ENCODE peak calls at places on chromosome 22, in five cellular contexts. G is sigmoid colon, T is HL-60, M is esophagus muscularis mucosa, C is K562. P is an unnamed sample.

GRCh38 chr22:32338757-32339156 is 18.9 kb upstream of the RFPL3 start:
- DNase-seq in G (no peak), T (no peak), M (no peak), C (no peak), P (no peak)

GRCh38 chr22:42069801-42070516 is 653 bp downstream of the NAGA start:
- DNase-seq in G (no peak), T (peak; percentile 57), M (no peak), C (no peak), P (no peak)

GRCh38 chr22:25332386-25332785 is 112.9 kb downstream of the CRYBB2 start:
- DNase-seq in G (no peak), T (no peak), M (no peak), C (no peak), P (no peak)

GRCh38 chr22:22460635-22461034 is 47.9 kb downstream of the ZNF280B start:
- DNase-seq in G (no peak), T (no peak), M (no peak), C (peak; percentile 91), P (no peak)

GRCh38 chr22:37618072-37618656 is 9.5 kb downstream of the GGA1 start:
- DNase-seq in G (peak; percentile 67), T (no peak), M (no peak), C (no peak), P (no peak)

GRCh38 chr22:33657670-33658069 is 262.6 kb downstream of the LARGE1 start:
- DNase-seq in G (no peak), T (no peak), M (no peak), C (no peak), P (no peak)

GRCh38 chr22:20852076-20852475 is 6.5 kb downstream of the PI4KA start:
- DNase-seq in G (no peak), T (no peak), M (no peak), C (peak; percentile 57), P (no peak)

GRCh38 chr22:21651521-21652009 is 9.5 kb downstream of the SDF2L1 start:
- DNase-seq in G (no peak), T (no peak), M (no peak), C (no peak), P (no peak)

GRCh38 chr22:50576070-50576469 is 2.2 kb downstream of the CPT1B start:
- DNase-seq in G (no peak), T (peak; percentile 16), M (no peak), C (peak; percentile 39), P (peak; percentile 48)

GRCh38 chr22:21450320-21450831 is 16.8 kb upstream of the TMEM191C start:
- DNase-seq in G (peak; percentile 40), T (no peak), M (no peak), C (no peak), P (peak; percentile 65)

GRCh38 chr22:50613291-50613981 is 12.8 kb downstream of the MAPK8IP2 start:
- DNase-seq in G (no peak), T (no peak), M (no peak), C (peak; percentile 66), P (no peak)

GRCh38 chr22:46038516-46039430 is 61.8 kb upstream of the WNT7B start:
- DNase-seq in G (peak; percentile 55), T (no peak), M (no peak), C (no peak), P (peak; percentile 76)

GRCh38 chr22:44365196-44365802 is 52.5 kb upstream of the SHISAL1 start:
- DNase-seq in G (peak; percentile 51), T (no peak), M (no peak), C (no peak), P (peak; percentile 38)

GRCh38 chr22:27885977-27886842 is 32.8 kb downstream of the PITPNB start:
- DNase-seq in G (no peak), T (peak; percentile 34), M (no peak), C (peak; percentile 26), P (no peak)

GRCh38 chr22:37454857-37455686 is 27.8 kb upstream of the ELFN2 start:
- DNase-seq in G (no peak), T (no peak), M (no peak), C (peak; percentile 40), P (no peak)

GRCh38 chr22:50271519-50271970 is 1.4 kb upstream of the MAPK11 start:
- DNase-seq in G (no peak), T (peak; percentile 31), M (no peak), C (peak; percentile 82), P (no peak)

GRCh38 chr22:43014062-43014875 is 680 bp downstream of the PACSIN2 start:
- DNase-seq in G (peak; percentile 77), T (peak; percentile 28), M (no peak), C (peak; percentile 39), P (peak; percentile 78)

GRCh38 chr22:45861259-45861658 is 115.7 kb downstream of the WNT7B start:
- DNase-seq in G (no peak), T (no peak), M (peak; percentile 90), C (no peak), P (peak; percentile 49)

GRCh38 chr22:31221084-31221483 is 9.0 kb downstream of the LIMK2 start:
- DNase-seq in G (no peak), T (no peak), M (no peak), C (no peak), P (no peak)

GRCh38 chr22:31212783-31213626 is 907 bp downstream of the LIMK2 start:
- DNase-seq in G (no peak), T (no peak), M (no peak), C (no peak), P (no peak)

GRCh38 chr22:31218565-31219262 is 6.6 kb downstream of the LIMK2 start:
- DNase-seq in G (no peak), T (no peak), M (no peak), C (no peak), P (no peak)

GRCh38 chr22:31215018-31215535 is 3.0 kb downstream of the LIMK2 start:
- DNase-seq in G (no peak), T (no peak), M (no peak), C (no peak), P (no peak)

DNA sequence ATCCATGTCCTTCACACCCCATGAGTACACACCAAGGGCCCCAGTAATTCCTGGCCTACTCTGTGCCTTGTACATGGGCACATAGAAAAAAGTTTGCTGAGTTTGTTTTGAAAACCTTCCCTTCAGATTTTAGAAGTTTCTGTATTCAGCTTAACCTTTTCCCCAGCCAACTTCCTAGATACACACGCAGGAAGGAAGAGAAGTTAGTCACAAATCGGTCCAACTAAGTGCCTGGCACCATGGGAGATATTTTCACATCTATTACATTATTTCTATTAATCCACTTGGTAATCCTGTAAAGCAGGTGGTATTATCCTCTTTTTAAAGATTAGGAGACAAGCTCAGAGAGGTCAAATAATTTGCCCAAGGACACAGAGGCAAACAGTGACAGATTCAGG is 5.8 kb downstream of the LIMK2 start:
- DNase-seq in G (no peak), T (no peak), M (no peak), C (no peak), P (no peak)
- TF ChIP-seq POLR2AphosphoS5 in G (no peak), T (no peak), M (no peak), C (no peak), P (no peak)

DNA sequence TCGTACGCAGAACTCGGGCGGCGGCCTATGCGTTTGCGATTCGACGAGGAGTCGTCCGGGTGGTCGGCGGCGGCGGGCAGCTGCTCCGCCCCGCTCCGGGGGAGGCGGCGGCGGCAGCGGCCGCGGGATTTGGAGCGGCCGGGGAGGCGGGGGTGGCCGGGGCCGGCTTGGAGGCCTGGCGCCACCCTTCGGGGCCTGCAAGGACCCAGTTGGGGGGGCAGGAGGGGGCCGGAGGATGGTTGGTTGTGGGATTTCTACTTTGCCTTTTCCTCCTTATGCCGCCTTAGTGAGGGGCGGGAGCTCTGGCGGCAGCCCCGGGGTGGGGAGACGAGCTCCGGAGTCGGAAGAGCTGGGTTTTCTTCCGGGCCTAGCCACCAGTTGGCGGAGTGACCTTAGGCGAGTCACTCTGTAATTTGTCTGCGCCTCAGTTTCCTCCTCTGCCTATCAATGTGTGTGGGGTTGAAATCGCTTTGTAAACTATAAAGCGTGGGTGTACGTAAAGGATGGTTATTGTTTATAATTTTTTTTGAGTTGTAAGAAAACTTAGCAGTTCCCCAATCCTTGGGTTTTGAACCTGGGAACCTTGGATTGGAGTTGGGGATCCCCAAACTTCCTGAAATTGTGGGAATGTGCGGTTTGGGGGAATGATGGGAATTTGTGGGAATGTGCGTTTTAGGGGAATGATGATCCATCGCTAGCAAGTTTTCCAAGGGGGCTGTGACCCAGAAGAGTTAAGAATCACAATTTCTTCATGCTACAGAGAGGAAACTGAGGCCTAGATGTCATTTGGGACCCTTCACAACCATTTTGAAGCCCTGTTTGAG is 679 bp downstream of the TUG1 start:
- DNase-seq in G (peak; percentile 64), T (peak; percentile 43), M (no peak), C (peak; percentile 61), P (no peak)
- TF ChIP-seq CTCF in G (no peak), T (no peak), M (peak; percentile 21), C (no peak), P (no peak)

DNA sequence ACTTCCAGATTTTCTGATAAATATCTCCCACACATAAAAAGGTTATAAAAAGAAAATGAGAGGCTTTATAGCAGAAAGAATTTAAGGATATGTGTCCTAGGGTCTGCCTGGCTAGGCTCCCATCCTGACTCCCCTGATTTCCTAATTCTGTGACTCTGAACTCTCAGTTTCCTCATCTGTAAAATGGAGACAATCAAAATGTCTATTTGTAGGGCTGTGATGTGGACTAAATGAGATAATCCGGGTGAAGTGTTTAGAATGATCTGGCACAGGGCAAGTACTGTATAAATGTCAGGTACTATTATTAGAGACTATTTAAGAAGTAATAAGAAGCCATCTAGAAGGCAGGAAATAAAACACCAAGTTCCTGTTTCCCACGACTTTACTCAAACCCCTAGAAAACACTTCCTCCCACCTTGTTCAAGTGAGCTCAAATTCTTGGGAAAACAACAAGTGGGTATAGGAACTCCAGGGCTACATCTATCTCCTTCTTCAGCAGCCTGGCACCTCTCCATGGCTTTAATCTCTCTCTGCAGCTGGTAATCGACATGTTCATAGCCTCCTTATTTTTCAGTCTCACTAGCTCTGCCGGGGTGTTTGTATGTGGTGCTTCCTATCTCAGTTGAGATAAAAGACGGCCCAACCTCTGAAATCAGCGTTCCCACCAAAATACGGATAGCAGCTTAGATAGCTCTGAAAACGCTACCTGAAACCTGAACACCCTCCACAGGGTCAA is 6.7 kb downstream of the ASCC2 start:
- DNase-seq in G (no peak), T (no peak), M (no peak), C (no peak), P (no peak)
- TF ChIP-seq POLR2AphosphoS5 in G (no peak), T (no peak), M (no peak), C (no peak), P (no peak)

DNA sequence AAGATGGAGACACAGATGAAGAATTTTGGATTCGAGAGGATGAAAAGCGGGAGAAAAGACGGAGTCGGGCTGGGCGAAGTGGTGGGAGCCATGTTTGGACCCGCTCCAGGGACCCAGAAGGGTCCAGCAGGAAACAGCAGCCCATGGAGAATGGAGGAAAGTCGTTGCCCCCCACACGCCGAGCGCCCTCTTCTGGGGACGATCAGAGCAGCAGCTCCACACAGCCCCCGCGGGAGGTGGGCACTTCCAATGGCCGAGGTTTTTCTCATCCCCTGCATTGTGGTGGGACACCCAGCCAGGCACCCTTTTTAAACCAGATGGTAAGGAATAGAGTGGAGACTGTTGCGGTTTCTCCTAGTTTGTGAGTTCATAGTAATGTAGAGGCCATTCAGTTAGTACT is 22.8 kb upstream of the SLC25A18 start:
- DNase-seq in G (no peak), T (no peak), M (no peak), C (peak; percentile 71), P (no peak)
- TF ChIP-seq CTCF in G (no peak), T (no peak), M (no peak), C (peak; percentile 86), P (no peak)

GRCh38 chr22:47474895-47475294 is 712.4 kb downstream of the TBC1D22A start:
- DNase-seq in G (no peak), T (no peak), M (peak; percentile 68), C (no peak), P (no peak)
- TF ChIP-seq POLR2AphosphoS5 in G (no peak), T (no peak), M (no peak), C (no peak), P (no peak)